ENCODE peak calls at places on chromosome 10, in eight cellular contexts. One of them, this sample, is unnamed.
A peak's percentile ranks its signal among the peaks of the same experiment; 100 is the strongest.

GRCh38 chr10:103149991-103150622 is 43.0 kb downstream of the NT5C2 start:
- DNase-seq in PC-3: no peak
- DNase-seq in HCT116: no peak
- DNase-seq in neural progenitor cell: no peak
- DNase-seq in SK-N-SH: no peak
- DNase-seq in GM23248: no peak
- DNase-seq in hepatocyte: no peak
- DNase-seq in OCI-LY7: no peak
- DNase-seq in this sample: no peak

GRCh38 chr10:33325929-33326328 is 8.5 kb downstream of the NRP1 start:
- DNase-seq in SK-N-SH: no peak
- DNase-seq in hepatocyte: no peak
- DNase-seq in neural progenitor cell: no peak
- DNase-seq in GM23248: no peak
- DNase-seq in OCI-LY7: no peak
- DNase-seq in PC-3: peak; percentile 94
- DNase-seq in HCT116: no peak
- DNase-seq in this sample: no peak

GRCh38 chr10:6607778-6608177 is 27.7 kb upstream of the PRKCQ start:
- DNase-seq in GM23248: no peak
- DNase-seq in OCI-LY7: no peak
- DNase-seq in neural progenitor cell: no peak
- DNase-seq in HCT116: no peak
- DNase-seq in hepatocyte: no peak
- DNase-seq in PC-3: no peak
- DNase-seq in SK-N-SH: no peak
- DNase-seq in this sample: no peak

GRCh38 chr10:103645141-103646054 is 151.9 kb downstream of the NEURL1 start:
- DNase-seq in PC-3: peak; percentile 8
- DNase-seq in GM23248: peak; percentile 98
- DNase-seq in OCI-LY7: no peak
- DNase-seq in SK-N-SH: no peak
- DNase-seq in hepatocyte: peak; percentile 61
- DNase-seq in neural progenitor cell: no peak
- DNase-seq in HCT116: no peak
- DNase-seq in this sample: no peak

GRCh38 chr10:102612964-102613275 is 31.4 kb upstream of the TRIM8 start:
- DNase-seq in PC-3: no peak
- DNase-seq in HCT116: no peak
- DNase-seq in OCI-LY7: no peak
- DNase-seq in SK-N-SH: no peak
- DNase-seq in hepatocyte: no peak
- DNase-seq in neural progenitor cell: no peak
- DNase-seq in GM23248: no peak
- DNase-seq in this sample: no peak

GRCh38 chr10:28975891-28976471 is 298.7 kb downstream of the BAMBI start:
- DNase-seq in OCI-LY7: no peak
- DNase-seq in SK-N-SH: no peak
- DNase-seq in PC-3: no peak
- DNase-seq in hepatocyte: peak; percentile 42
- DNase-seq in HCT116: no peak
- DNase-seq in neural progenitor cell: peak; percentile 34
- DNase-seq in GM23248: no peak
- DNase-seq in this sample: no peak

GRCh38 chr10:131923059-131923756 is 22.4 kb downstream of the PPP2R2D start:
- DNase-seq in HCT116: no peak
- DNase-seq in OCI-LY7: no peak
- DNase-seq in SK-N-SH: no peak
- DNase-seq in PC-3: no peak
- DNase-seq in neural progenitor cell: no peak
- DNase-seq in GM23248: no peak
- DNase-seq in hepatocyte: no peak
- DNase-seq in this sample: no peak

GRCh38 chr10:50469288-50469687 is 154.5 kb downstream of the SGMS1 start:
- DNase-seq in PC-3: peak; percentile 71
- DNase-seq in OCI-LY7: no peak
- DNase-seq in neural progenitor cell: no peak
- DNase-seq in hepatocyte: no peak
- DNase-seq in HCT116: no peak
- DNase-seq in SK-N-SH: no peak
- DNase-seq in GM23248: peak; percentile 65
- DNase-seq in this sample: no peak

GRCh38 chr10:69742928-69743602 is 58.6 kb upstream of the COL13A1 start:
- DNase-seq in PC-3: peak; percentile 56
- DNase-seq in neural progenitor cell: peak; percentile 72
- DNase-seq in OCI-LY7: no peak
- DNase-seq in hepatocyte: peak; percentile 55
- DNase-seq in SK-N-SH: peak; percentile 64
- DNase-seq in GM23248: peak; percentile 63
- DNase-seq in HCT116: peak; percentile 18
- DNase-seq in this sample: no peak

GRCh38 chr10:103847909-103848468 is 7.4 kb downstream of the SH3PXD2A start:
- DNase-seq in hepatocyte: no peak
- DNase-seq in HCT116: peak; percentile 18
- DNase-seq in PC-3: no peak
- DNase-seq in SK-N-SH: peak; percentile 56
- DNase-seq in OCI-LY7: peak; percentile 59
- DNase-seq in neural progenitor cell: peak; percentile 46
- DNase-seq in GM23248: peak; percentile 34
- DNase-seq in this sample: no peak

GRCh38 chr10:788796-789748 is 99.6 kb upstream of the DIP2C start:
- DNase-seq in GM23248: peak; percentile 92
- DNase-seq in hepatocyte: peak; percentile 80
- DNase-seq in PC-3: peak; percentile 69
- DNase-seq in neural progenitor cell: peak; percentile 72
- DNase-seq in SK-N-SH: peak; percentile 91
- DNase-seq in OCI-LY7: no peak
- DNase-seq in HCT116: peak; percentile 18
- DNase-seq in this sample: no peak

GRCh38 chr10:132416566-132417248 is 19.7 kb downstream of the PWWP2B start:
- DNase-seq in neural progenitor cell: no peak
- DNase-seq in PC-3: no peak
- DNase-seq in hepatocyte: no peak
- DNase-seq in SK-N-SH: peak; percentile 36
- DNase-seq in GM23248: no peak
- DNase-seq in OCI-LY7: no peak
- DNase-seq in HCT116: no peak
- DNase-seq in this sample: no peak

GRCh38 chr10:50417906-50418697 is 166.8 kb upstream of the ASAH2 start:
- DNase-seq in SK-N-SH: peak; percentile 76
- DNase-seq in GM23248: peak; percentile 96
- DNase-seq in neural progenitor cell: peak; percentile 79
- DNase-seq in HCT116: peak; percentile 86
- DNase-seq in hepatocyte: peak; percentile 72
- DNase-seq in PC-3: peak; percentile 65
- DNase-seq in OCI-LY7: peak; percentile 69
- DNase-seq in this sample: no peak

GRCh38 chr10:78703581-78703980 is 365.2 kb upstream of the ZMIZ1 start:
- DNase-seq in OCI-LY7: no peak
- DNase-seq in SK-N-SH: peak; percentile 31
- DNase-seq in neural progenitor cell: no peak
- DNase-seq in hepatocyte: no peak
- DNase-seq in HCT116: no peak
- DNase-seq in GM23248: no peak
- DNase-seq in PC-3: no peak
- DNase-seq in this sample: no peak

GRCh38 chr10:30999084-30999712 is 32.5 kb downstream of the ZNF438 start:
- DNase-seq in PC-3: peak; percentile 31
- DNase-seq in hepatocyte: peak; percentile 43
- DNase-seq in OCI-LY7: no peak
- DNase-seq in HCT116: no peak
- DNase-seq in GM23248: peak; percentile 79
- DNase-seq in SK-N-SH: no peak
- DNase-seq in neural progenitor cell: no peak
- DNase-seq in this sample: no peak

GRCh38 chr10:131095109-131095580 is 216.4 kb downstream of the TCERG1L start:
- DNase-seq in SK-N-SH: no peak
- DNase-seq in OCI-LY7: no peak
- DNase-seq in hepatocyte: no peak
- DNase-seq in neural progenitor cell: no peak
- DNase-seq in PC-3: no peak
- DNase-seq in HCT116: no peak
- DNase-seq in GM23248: no peak
- DNase-seq in this sample: no peak

GRCh38 chr10:102384606-102385429 is 10.7 kb upstream of the NFKB2 start:
- DNase-seq in GM23248: peak; percentile 42
- DNase-seq in neural progenitor cell: no peak
- DNase-seq in PC-3: no peak
- DNase-seq in SK-N-SH: no peak
- DNase-seq in hepatocyte: no peak
- DNase-seq in OCI-LY7: no peak
- DNase-seq in HCT116: no peak
- DNase-seq in this sample: no peak

GRCh38 chr10:26437637-26438461 is at the start of gene APBB1IP:
- DNase-seq in SK-N-SH: no peak
- DNase-seq in OCI-LY7: peak; percentile 94
- DNase-seq in hepatocyte: peak; percentile 36
- DNase-seq in PC-3: no peak
- DNase-seq in HCT116: no peak
- DNase-seq in GM23248: peak; percentile 91
- DNase-seq in neural progenitor cell: peak; percentile 24
- DNase-seq in this sample: peak; percentile 75

GRCh38 chr10:96632974-96633373 is 46.2 kb upstream of the TM9SF3 start:
- DNase-seq in GM23248: no peak
- DNase-seq in SK-N-SH: no peak
- DNase-seq in hepatocyte: peak; percentile 72
- DNase-seq in neural progenitor cell: no peak
- DNase-seq in PC-3: no peak
- DNase-seq in OCI-LY7: no peak
- DNase-seq in HCT116: no peak
- DNase-seq in this sample: no peak
- H2AFZ ChIP-seq in GM23248: no peak overlapping the region
- H2AFZ ChIP-seq in SK-N-SH: no peak overlapping the region
- H2AFZ ChIP-seq in hepatocyte: no peak overlapping the region
- H2AFZ ChIP-seq in neural progenitor cell: no peak overlapping the region
- H2AFZ ChIP-seq in PC-3: no peak overlapping the region
- H2AFZ ChIP-seq in OCI-LY7: no peak overlapping the region
- H2AFZ ChIP-seq in HCT116: no peak overlapping the region
- H2AFZ ChIP-seq in this sample: no peak overlapping the region

GRCh38 chr10:86725980-86726976 is 30.1 kb upstream of the BMPR1A start:
- DNase-seq in HCT116: no peak
- DNase-seq in GM23248: no peak
- DNase-seq in hepatocyte: no peak
- DNase-seq in PC-3: no peak
- DNase-seq in OCI-LY7: no peak
- DNase-seq in neural progenitor cell: no peak
- DNase-seq in SK-N-SH: no peak
- DNase-seq in this sample: no peak
- H3K9me3 ChIP-seq in HCT116: no peaks in the 10 kb centered on the region
- H3K9me3 ChIP-seq in GM23248: no peaks in the 10 kb centered on the region
- H3K9me3 ChIP-seq in hepatocyte: no peaks in the 10 kb centered on the region
- H3K9me3 ChIP-seq in PC-3: no peaks in the 10 kb centered on the region
- H3K9me3 ChIP-seq in OCI-LY7: no peaks in the 10 kb centered on the region
- H3K9me3 ChIP-seq in neural progenitor cell: no peaks in the 10 kb centered on the region
- H3K9me3 ChIP-seq in SK-N-SH: no peaks in the 10 kb centered on the region
- H3K9me3 ChIP-seq in this sample: no peaks in the 10 kb centered on the region

DNA sequence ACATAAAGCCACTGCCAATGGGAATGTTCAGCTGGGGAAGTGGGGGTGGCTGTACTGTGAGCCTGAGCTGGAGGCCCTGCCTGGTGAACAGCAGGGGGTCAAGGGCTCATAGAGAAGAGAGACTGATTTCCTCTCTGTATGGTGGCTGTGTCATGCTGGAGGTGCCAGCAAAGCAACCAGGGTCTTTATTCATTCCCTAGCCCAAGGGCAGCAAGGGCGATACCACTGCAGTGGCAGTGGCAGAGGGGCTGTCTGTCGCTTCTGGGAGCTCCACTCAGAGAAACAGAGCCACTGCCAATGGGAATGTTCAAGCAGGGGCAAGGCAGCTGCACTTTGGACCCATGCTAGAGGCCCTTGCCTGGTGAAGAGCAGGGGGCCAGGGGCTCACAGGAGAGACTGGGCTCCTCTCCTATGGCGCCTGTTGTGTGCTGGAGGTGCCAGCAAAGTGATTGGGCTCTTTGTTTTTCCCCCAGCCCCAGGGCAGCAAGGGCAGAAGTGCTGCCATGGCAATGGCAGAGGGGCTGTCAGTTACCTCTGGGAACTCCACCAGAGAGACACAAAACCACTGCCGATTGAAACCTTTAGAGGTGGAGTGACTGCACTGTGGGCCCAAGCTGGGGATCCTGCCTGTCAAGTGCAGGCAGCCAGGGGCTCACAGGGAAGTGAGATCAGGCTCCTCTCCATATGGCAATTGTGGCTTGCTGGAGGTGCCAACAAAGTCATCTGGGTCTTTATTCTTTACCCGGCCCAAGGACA is 545.1 kb downstream of the SH2D4B start:
- DNase-seq in neural progenitor cell: no peak
- DNase-seq in GM23248: no peak
- DNase-seq in HCT116: no peak
- DNase-seq in OCI-LY7: no peak
- DNase-seq in SK-N-SH: no peak
- DNase-seq in PC-3: no peak
- DNase-seq in hepatocyte: no peak
- DNase-seq in this sample: no peak
- TF ChIP-seq EZH2phosphoT487 in neural progenitor cell: no peak
- TF ChIP-seq EZH2phosphoT487 in GM23248: no peak
- TF ChIP-seq EZH2phosphoT487 in HCT116: no peak
- TF ChIP-seq EZH2phosphoT487 in OCI-LY7: no peak
- TF ChIP-seq EZH2phosphoT487 in SK-N-SH: no peak
- TF ChIP-seq EZH2phosphoT487 in PC-3: no peak
- TF ChIP-seq EZH2phosphoT487 in hepatocyte: no peak
- TF ChIP-seq EZH2phosphoT487 in this sample: no peak

DNA sequence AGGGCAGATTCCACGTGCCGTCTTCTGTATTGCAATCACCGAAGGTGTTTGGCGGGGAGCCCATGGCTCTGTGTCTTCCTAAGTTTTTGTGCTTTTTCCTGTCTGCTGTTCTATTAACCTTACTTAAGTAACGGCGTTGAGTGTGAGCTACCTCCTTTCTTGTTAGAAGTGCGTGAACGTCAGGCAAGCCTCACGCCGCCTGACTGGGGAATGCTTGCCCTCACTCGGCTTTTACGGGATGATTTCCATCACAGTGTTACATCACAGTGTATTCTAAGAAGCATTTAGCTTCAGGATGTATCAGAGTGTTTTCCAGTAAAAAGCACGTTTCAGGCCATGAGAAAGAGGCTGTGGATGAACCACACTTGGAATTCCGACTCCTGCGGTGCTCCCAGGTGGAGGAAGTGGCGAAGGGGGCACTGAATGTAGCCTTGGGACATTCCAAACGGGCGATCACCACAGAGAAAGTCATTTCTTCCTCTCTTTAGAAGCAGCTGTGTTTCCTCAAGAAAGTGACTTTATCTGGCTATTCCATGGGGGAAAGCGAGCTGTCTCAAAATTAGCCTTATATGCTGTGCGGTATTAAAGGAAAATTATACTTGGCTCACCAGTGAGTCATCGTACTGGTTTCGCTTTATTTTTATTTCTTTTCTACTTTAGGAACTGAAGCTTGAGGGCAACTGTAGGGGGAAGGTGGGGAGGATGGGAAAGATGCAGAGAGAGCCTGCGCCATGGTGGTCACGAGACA is 290.7 kb downstream of the KLF6 start:
- DNase-seq in OCI-LY7: no peak
- DNase-seq in PC-3: no peak
- DNase-seq in SK-N-SH: no peak
- DNase-seq in GM23248: no peak
- DNase-seq in hepatocyte: no peak
- DNase-seq in neural progenitor cell: no peak
- DNase-seq in HCT116: no peak
- DNase-seq in this sample: no peak
- H2AFZ ChIP-seq in OCI-LY7: no peak overlapping the region
- H2AFZ ChIP-seq in PC-3: no peak overlapping the region
- H2AFZ ChIP-seq in SK-N-SH: no peak overlapping the region
- H2AFZ ChIP-seq in GM23248: no peak overlapping the region
- H2AFZ ChIP-seq in hepatocyte: no peak overlapping the region
- H2AFZ ChIP-seq in neural progenitor cell: no peak overlapping the region
- H2AFZ ChIP-seq in HCT116: no peak overlapping the region
- H2AFZ ChIP-seq in this sample: no peak overlapping the region

This sample was measured in MM.1S.